ENCODE peak calls at places on chromosomes 2 and 18, in seven cellular contexts. F, S, T, Q, G, J and E are unnamed samples.

GRCh38 chr2:205864511-205864910 is 182.2 kb downstream of the NRP2 start:
- DNase-seq in F (no peak), S (no peak), T (no peak), Q (no peak), G (no peak), J (no peak), E (no peak)

GRCh38 chr18:32271649-32272324 is 81.9 kb downstream of the MEP1B start:
- DNase-seq in F (peak; percentile 6), S (no peak), T (peak; percentile 24), Q (no peak), G (peak; percentile 81), J (peak; percentile 43), E (no peak)

GRCh38 chr2:26526589-26526988 is 48.7 kb upstream of the OTOF start:
- DNase-seq in F (no peak), S (no peak), T (no peak), Q (no peak), G (no peak), J (no peak), E (peak; percentile 20)

GRCh38 chr2:161269111-161269510 is 39.1 kb upstream of the PSMD14 start:
- DNase-seq in F (no peak), S (no peak), T (no peak), Q (no peak), G (no peak), J (no peak), E (no peak)

GRCh38 chr2:219059725-219060682 is 717 bp downstream of the IHH start:
- DNase-seq in F (no peak), S (no peak), T (no peak), Q (no peak), G (peak; percentile 18), J (no peak), E (no peak)

GRCh38 chr18:61606759-61607158 is 273.5 kb downstream of the CDH20 start:
- DNase-seq in F (no peak), S (peak; percentile 71), T (no peak), Q (no peak), G (no peak), J (peak; percentile 92), E (peak; percentile 90)

GRCh38 chr2:73903313-73903712 is 10.5 kb downstream of the ACTG2 start:
- DNase-seq in F (no peak), S (no peak), T (no peak), Q (no peak), G (no peak), J (no peak), E (no peak)

GRCh38 chr18:73683618-73684238 is 463.9 kb downstream of the FBXO15 start:
- DNase-seq in F (no peak), S (no peak), T (no peak), Q (no peak), G (no peak), J (peak; percentile 22), E (no peak)

GRCh38 chr2:104733544-104733943 is 120.4 kb upstream of the POU3F3 start:
- DNase-seq in F (no peak), S (no peak), T (no peak), Q (no peak), G (peak; percentile 65), J (no peak), E (no peak)

GRCh38 chr2:42101641-42102605 is 54.1 kb downstream of the PKDCC start:
- DNase-seq in F (no peak), S (peak; percentile 53), T (no peak), Q (no peak), G (no peak), J (peak; percentile 94), E (peak; percentile 84)

GRCh38 chr18:2871111-2871720 is 24.4 kb downstream of the EMILIN2 start:
- DNase-seq in F (no peak), S (no peak), T (no peak), Q (no peak), G (no peak), J (no peak), E (peak; percentile 42)

GRCh38 chr2:158297606-158298005 is 158.9 kb downstream of the CCDC148 start:
- DNase-seq in F (no peak), S (peak; percentile 26), T (no peak), Q (no peak), G (no peak), J (no peak), E (no peak)

GRCh38 chr2:128799736-128800135 is 481.1 kb upstream of the HS6ST1 start:
- DNase-seq in F (no peak), S (no peak), T (no peak), Q (no peak), G (no peak), J (no peak), E (no peak)

GRCh38 chr2:237319086-237319820 is 94.7 kb downstream of the COL6A3 start:
- DNase-seq in F (no peak), S (no peak), T (no peak), Q (no peak), G (no peak), J (no peak), E (no peak)

GRCh38 chr2:239151201-239152131 is 249.4 kb downstream of the HDAC4 start:
- DNase-seq in F (no peak), S (peak; percentile 15), T (no peak), Q (no peak), G (no peak), J (peak; percentile 39), E (peak; percentile 64)

GRCh38 chr2:47012866-47013265 is 97.3 kb upstream of the MCFD2 start:
- DNase-seq in F (no peak), S (no peak), T (no peak), Q (no peak), G (no peak), J (no peak), E (no peak)

GRCh38 chr2:152421521-152422367 is 86.8 kb downstream of the FMNL2 start:
- DNase-seq in F (no peak), S (peak; percentile 88), T (no peak), Q (peak; percentile 43), G (peak; percentile 39), J (peak; percentile 98), E (no peak)

GRCh38 chr2:230076819-230077218 is 8.1 kb upstream of the SLC16A14 start:
- DNase-seq in F (no peak), S (no peak), T (no peak), Q (no peak), G (no peak), J (no peak), E (no peak)

GRCh38 chr2:159139216-159139933 is 147.1 kb downstream of the WDSUB1 start:
- DNase-seq in F (no peak), S (no peak), T (no peak), Q (no peak), G (no peak), J (no peak), E (no peak)

GRCh38 chr18:58235001-58235436 is 191.0 kb downstream of the NEDD4L start:
- DNase-seq in F (no peak), S (no peak), T (no peak), Q (no peak), G (no peak), J (no peak), E (no peak)

GRCh38 chr18:32550958-32551357 is 80.3 kb upstream of the GAREM1 start:
- DNase-seq in F (no peak), S (no peak), T (no peak), Q (no peak), G (peak; percentile 39), J (no peak), E (no peak)

GRCh38 chr2:159873136-159873728 is 75.2 kb upstream of the CD302 start:
- DNase-seq in F (no peak), S (no peak), T (no peak), Q (no peak), G (no peak), J (no peak), E (no peak)

GRCh38 chr18:1308686-1309085 is 404.0 kb downstream of the ADCYAP1 start:
- DNase-seq in F (no peak), S (no peak), T (no peak), Q (no peak), G (no peak), J (no peak), E (no peak)

GRCh38 chr2:12325806-12326205 is 390.9 kb upstream of the TRIB2 start:
- DNase-seq in F (no peak), S (no peak), T (no peak), Q (no peak), G (no peak), J (peak; percentile 96), E (no peak)

GRCh38 chr2:210230984-210231383 is 5.7 kb upstream of the ACADL start:
- DNase-seq in F (no peak), S (no peak), T (no peak), Q (no peak), G (no peak), J (no peak), E (no peak)

GRCh38 chr18:10912790-10913560 is 236.4 kb downstream of the PIEZO2 start:
- DNase-seq in F (no peak), S (no peak), T (no peak), Q (no peak), G (no peak), J (peak; percentile 63), E (no peak)

GRCh38 chr18:32160547-32160946 is 29.3 kb upstream of the MEP1B start:
- DNase-seq in F (no peak), S (no peak), T (no peak), Q (no peak), G (no peak), J (no peak), E (no peak)

GRCh38 chr2:101718993-101719571 is 21.6 kb downstream of the MAP4K4 start:
- DNase-seq in F (no peak), S (no peak), T (no peak), Q (no peak), G (no peak), J (no peak), E (no peak)

GRCh38 chr2:68251855-68252406 is 401 bp downstream of the PPP3R1 start:
- DNase-seq in F (no peak), S (no peak), T (no peak), Q (no peak), G (peak; percentile 21), J (peak; percentile 31), E (peak; percentile 73)

GRCh38 chr2:99956232-99957030 is 186.0 kb downstream of the AFF3 start:
- DNase-seq in F (no peak), S (no peak), T (no peak), Q (no peak), G (no peak), J (no peak), E (no peak)

GRCh38 chr2:130183500-130184373 is 1.7 kb downstream of the MZT2B start:
- DNase-seq in F (no peak), S (no peak), T (no peak), Q (peak; percentile 23), G (no peak), J (peak; percentile 21), E (no peak)

GRCh38 chr2:164816046-164816445 is 25.6 kb downstream of the COBLL1 start:
- DNase-seq in F (no peak), S (no peak), T (no peak), Q (no peak), G (no peak), J (no peak), E (no peak)

GRCh38 chr2:117832905-117833613 is 18.6 kb downstream of the DDX18 start:
- DNase-seq in F (no peak), S (no peak), T (no peak), Q (no peak), G (no peak), J (peak; percentile 40), E (no peak)